ENCODE peak calls at places on chromosome 14, in six cellular contexts. One of them, this sample, is unnamed.

GRCh38 chr14:33280646-33281045 is 342.0 kb downstream of the NPAS3 start:
- DNase-seq in tibial artery: no peak
- DNase-seq in cardiac muscle cell: no peak
- DNase-seq in bronchial epithelial cell: peak
- DNase-seq in hepatocyte: no peak
- DNase-seq in osteoblast: no peak
- DNase-seq in this sample: peak

GRCh38 chr14:92688434-92689375 is 59.7 kb downstream of the LGMN start:
- DNase-seq in tibial artery: no peak
- DNase-seq in hepatocyte: no peak
- DNase-seq in cardiac muscle cell: no peak
- DNase-seq in osteoblast: no peak
- DNase-seq in bronchial epithelial cell: no peak
- DNase-seq in this sample: no peak

GRCh38 chr14:31162910-31163649 is 44.5 kb downstream of the HECTD1 start:
- DNase-seq in tibial artery: no peak
- DNase-seq in cardiac muscle cell: no peak
- DNase-seq in osteoblast: no peak
- DNase-seq in hepatocyte: no peak
- DNase-seq in bronchial epithelial cell: no peak
- DNase-seq in this sample: no peak

GRCh38 chr14:103128631-103129300 is 5.5 kb downstream of the TNFAIP2 start:
- DNase-seq in bronchial epithelial cell: peak
- DNase-seq in hepatocyte: no peak
- DNase-seq in tibial artery: no peak
- DNase-seq in cardiac muscle cell: no peak
- DNase-seq in osteoblast: peak
- DNase-seq in this sample: no peak

GRCh38 chr14:76877871-76878270 is 51.7 kb downstream of the LRRC74A start:
- DNase-seq in bronchial epithelial cell: no peak
- DNase-seq in tibial artery: no peak
- DNase-seq in cardiac muscle cell: no peak
- DNase-seq in osteoblast: no peak
- DNase-seq in hepatocyte: no peak
- DNase-seq in this sample: no peak

GRCh38 chr14:64293976-64294671 is at the start of gene ESR2:
- DNase-seq in osteoblast: no peak
- DNase-seq in cardiac muscle cell: peak
- DNase-seq in bronchial epithelial cell: peak
- DNase-seq in hepatocyte: peak
- DNase-seq in tibial artery: no peak
- DNase-seq in this sample: no peak

GRCh38 chr14:60188115-60188514 is 22.9 kb upstream of the DHRS7 start:
- DNase-seq in bronchial epithelial cell: no peak
- DNase-seq in cardiac muscle cell: no peak
- DNase-seq in tibial artery: no peak
- DNase-seq in hepatocyte: no peak
- DNase-seq in osteoblast: no peak
- DNase-seq in this sample: no peak

GRCh38 chr14:36973806-36974442 is 198.5 kb downstream of the SLC25A21 start:
- DNase-seq in bronchial epithelial cell: peak
- DNase-seq in cardiac muscle cell: no peak
- DNase-seq in osteoblast: peak
- DNase-seq in tibial artery: no peak
- DNase-seq in hepatocyte: no peak
- DNase-seq in this sample: no peak

GRCh38 chr14:75513911-75514672 is 8.2 kb upstream of the BATF start:
- DNase-seq in hepatocyte: no peak
- DNase-seq in tibial artery: no peak
- DNase-seq in osteoblast: no peak
- DNase-seq in bronchial epithelial cell: no peak
- DNase-seq in cardiac muscle cell: no peak
- DNase-seq in this sample: no peak

GRCh38 chr14:84404246-84404645 is 1125.7 kb upstream of the FLRT2 start:
- DNase-seq in hepatocyte: no peak
- DNase-seq in tibial artery: no peak
- DNase-seq in cardiac muscle cell: no peak
- DNase-seq in osteoblast: no peak
- DNase-seq in bronchial epithelial cell: no peak
- DNase-seq in this sample: no peak

GRCh38 chr14:89500303-89500702 is 83.3 kb upstream of the FOXN3 start:
- DNase-seq in tibial artery: no peak
- DNase-seq in hepatocyte: no peak
- DNase-seq in osteoblast: no peak
- DNase-seq in bronchial epithelial cell: no peak
- DNase-seq in cardiac muscle cell: no peak
- DNase-seq in this sample: no peak

GRCh38 chr14:93301821-93302447 is 30.9 kb downstream of the BTBD7 start:
- DNase-seq in cardiac muscle cell: peak
- DNase-seq in tibial artery: no peak
- DNase-seq in hepatocyte: peak
- DNase-seq in osteoblast: no peak
- DNase-seq in bronchial epithelial cell: no peak
- DNase-seq in this sample: peak

GRCh38 chr14:56328021-56328420 is 209.8 kb downstream of the PELI2 start:
- DNase-seq in bronchial epithelial cell: peak
- DNase-seq in hepatocyte: no peak
- DNase-seq in tibial artery: no peak
- DNase-seq in cardiac muscle cell: no peak
- DNase-seq in osteoblast: no peak
- DNase-seq in this sample: no peak

GRCh38 chr14:35534130-35534883 is at the start of gene INSM2:
- DNase-seq in hepatocyte: no peak
- DNase-seq in osteoblast: no peak
- DNase-seq in cardiac muscle cell: no peak
- DNase-seq in tibial artery: no peak
- DNase-seq in bronchial epithelial cell: peak
- DNase-seq in this sample: no peak

GRCh38 chr14:61285364-61285763 is 4.2 kb upstream of the TMEM30B start:
- DNase-seq in hepatocyte: no peak
- DNase-seq in osteoblast: no peak
- DNase-seq in cardiac muscle cell: no peak
- DNase-seq in tibial artery: no peak
- DNase-seq in bronchial epithelial cell: peak
- DNase-seq in this sample: no peak

GRCh38 chr14:98114122-98114895 is 1157.7 kb downstream of the BCL11B start:
- DNase-seq in cardiac muscle cell: no peak
- DNase-seq in bronchial epithelial cell: peak
- DNase-seq in hepatocyte: no peak
- DNase-seq in osteoblast: no peak
- DNase-seq in tibial artery: no peak
- DNase-seq in this sample: no peak

GRCh38 chr14:90742709-90743108 is 73.5 kb downstream of the TTC7B start:
- DNase-seq in bronchial epithelial cell: no peak
- DNase-seq in tibial artery: no peak
- DNase-seq in osteoblast: no peak
- DNase-seq in cardiac muscle cell: no peak
- DNase-seq in hepatocyte: no peak
- DNase-seq in this sample: no peak

GRCh38 chr14:61476105-61476736 is 154.8 kb downstream of the PRKCH start:
- DNase-seq in osteoblast: no peak
- DNase-seq in tibial artery: no peak
- DNase-seq in hepatocyte: no peak
- DNase-seq in bronchial epithelial cell: no peak
- DNase-seq in cardiac muscle cell: no peak
- DNase-seq in this sample: no peak

DNA sequence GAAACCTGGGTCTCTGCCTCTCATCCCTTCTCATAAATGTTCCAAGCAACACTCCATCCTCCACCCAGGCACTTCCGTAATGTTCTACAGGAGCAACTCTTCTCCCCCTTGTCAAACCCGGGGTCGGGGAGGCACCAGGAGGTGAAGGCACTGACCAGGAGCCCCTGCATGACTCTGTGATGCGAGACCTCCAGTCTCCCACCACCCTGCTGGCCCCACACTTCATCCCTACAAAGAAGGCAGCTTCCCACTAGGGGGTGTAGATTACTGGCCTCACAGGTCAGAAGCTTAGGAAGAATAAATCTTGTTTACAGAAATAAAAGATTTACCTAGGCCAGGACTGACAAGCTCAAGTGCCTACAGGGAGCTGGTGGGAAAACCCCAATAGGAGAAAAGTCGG is 47.2 kb downstream of the ERH start:
- DNase-seq in osteoblast: no peak
- DNase-seq in hepatocyte: no peak
- DNase-seq in tibial artery: no peak
- DNase-seq in bronchial epithelial cell: no peak
- DNase-seq in cardiac muscle cell: no peak
- DNase-seq in this sample: no peak
- TF ChIP-seq CTCF in osteoblast: no peak
- TF ChIP-seq CTCF in hepatocyte: no peak
- TF ChIP-seq CTCF in tibial artery: no peak
- TF ChIP-seq CTCF in bronchial epithelial cell: no peak
- TF ChIP-seq CTCF in cardiac muscle cell: no peak
- TF ChIP-seq CTCF in this sample: no peak

GRCh38 chr14:52032196-52032865 is 36.5 kb downstream of the NID2 start:
- DNase-seq in hepatocyte: no peak
- DNase-seq in osteoblast: no peak
- DNase-seq in tibial artery: no peak
- DNase-seq in bronchial epithelial cell: no peak
- DNase-seq in cardiac muscle cell: no peak
- DNase-seq in this sample: no peak
- H3K4me3 ChIP-seq in hepatocyte: no peak
- H3K4me3 ChIP-seq in osteoblast: peak
- H3K4me3 ChIP-seq in tibial artery: no peak
- H3K4me3 ChIP-seq in bronchial epithelial cell: no peak
- H3K4me3 ChIP-seq in cardiac muscle cell: no peak
- H3K4me3 ChIP-seq in this sample: no peak

GRCh38 chr14:54423991-54424390 is 17.2 kb downstream of the CNIH1 start:
- DNase-seq in cardiac muscle cell: no peak
- DNase-seq in tibial artery: no peak
- DNase-seq in bronchial epithelial cell: no peak
- DNase-seq in osteoblast: no peak
- DNase-seq in hepatocyte: no peak
- DNase-seq in this sample: no peak

GRCh38 chr14:54425537-54426274 is 15.5 kb downstream of the CNIH1 start:
- DNase-seq in cardiac muscle cell: no peak
- DNase-seq in osteoblast: no peak
- DNase-seq in bronchial epithelial cell: no peak
- DNase-seq in tibial artery: no peak
- DNase-seq in hepatocyte: no peak
- DNase-seq in this sample: no peak

GRCh38 chr14:54424479-54424901 is 16.7 kb downstream of the CNIH1 start:
- DNase-seq in bronchial epithelial cell: no peak
- DNase-seq in cardiac muscle cell: no peak
- DNase-seq in tibial artery: no peak
- DNase-seq in hepatocyte: no peak
- DNase-seq in osteoblast: no peak
- DNase-seq in this sample: no peak

GRCh38 chr14:54425068-54425467 is 16.1 kb downstream of the CNIH1 start:
- DNase-seq in tibial artery: no peak
- DNase-seq in cardiac muscle cell: no peak
- DNase-seq in bronchial epithelial cell: no peak
- DNase-seq in osteoblast: no peak
- DNase-seq in hepatocyte: no peak
- DNase-seq in this sample: no peak

GRCh38 chr14:54420478-54421116 is 20.6 kb downstream of the CNIH1 start:
- DNase-seq in cardiac muscle cell: peak
- DNase-seq in osteoblast: no peak
- DNase-seq in tibial artery: peak
- DNase-seq in hepatocyte: peak
- DNase-seq in bronchial epithelial cell: peak
- DNase-seq in this sample: no peak
- TF ChIP-seq CTCF in cardiac muscle cell: peak
- TF ChIP-seq CTCF in osteoblast: peak
- TF ChIP-seq CTCF in tibial artery: peak
- TF ChIP-seq CTCF in hepatocyte: peak
- TF ChIP-seq CTCF in bronchial epithelial cell: peak
- TF ChIP-seq CTCF in this sample: peak

GRCh38 chr14:105257464-105257863 is 9.1 kb downstream of the BTBD6 start:
- DNase-seq in bronchial epithelial cell: no peak
- DNase-seq in osteoblast: peak
- DNase-seq in tibial artery: no peak
- DNase-seq in cardiac muscle cell: no peak
- DNase-seq in hepatocyte: no peak
- DNase-seq in this sample: no peak

GRCh38 chr14:105258846-105259245 is 10.5 kb downstream of the BTBD6 start:
- DNase-seq in hepatocyte: no peak
- DNase-seq in bronchial epithelial cell: peak
- DNase-seq in tibial artery: no peak
- DNase-seq in osteoblast: peak
- DNase-seq in cardiac muscle cell: no peak
- DNase-seq in this sample: no peak

GRCh38 chr14:105253329-105253682 is 5.0 kb downstream of the BTBD6 start:
- DNase-seq in bronchial epithelial cell: no peak
- DNase-seq in hepatocyte: no peak
- DNase-seq in osteoblast: peak
- DNase-seq in tibial artery: no peak
- DNase-seq in cardiac muscle cell: no peak
- DNase-seq in this sample: no peak

GRCh38 chr14:105255021-105255507 is 6.7 kb downstream of the BTBD6 start:
- DNase-seq in tibial artery: no peak
- DNase-seq in osteoblast: peak
- DNase-seq in cardiac muscle cell: no peak
- DNase-seq in bronchial epithelial cell: no peak
- DNase-seq in hepatocyte: no peak
- DNase-seq in this sample: no peak

GRCh38 chr14:105256292-105256960 is 8.1 kb downstream of the BTBD6 start:
- DNase-seq in osteoblast: peak
- DNase-seq in tibial artery: no peak
- DNase-seq in bronchial epithelial cell: no peak
- DNase-seq in cardiac muscle cell: no peak
- DNase-seq in hepatocyte: no peak
- DNase-seq in this sample: no peak
- H3K4me3 ChIP-seq in osteoblast: no peak
- H3K4me3 ChIP-seq in tibial artery: no peak
- H3K4me3 ChIP-seq in bronchial epithelial cell: no peak
- H3K4me3 ChIP-seq in cardiac muscle cell: no peak
- H3K4me3 ChIP-seq in hepatocyte: no peak
- H3K4me3 ChIP-seq in this sample: no peak

DNA sequence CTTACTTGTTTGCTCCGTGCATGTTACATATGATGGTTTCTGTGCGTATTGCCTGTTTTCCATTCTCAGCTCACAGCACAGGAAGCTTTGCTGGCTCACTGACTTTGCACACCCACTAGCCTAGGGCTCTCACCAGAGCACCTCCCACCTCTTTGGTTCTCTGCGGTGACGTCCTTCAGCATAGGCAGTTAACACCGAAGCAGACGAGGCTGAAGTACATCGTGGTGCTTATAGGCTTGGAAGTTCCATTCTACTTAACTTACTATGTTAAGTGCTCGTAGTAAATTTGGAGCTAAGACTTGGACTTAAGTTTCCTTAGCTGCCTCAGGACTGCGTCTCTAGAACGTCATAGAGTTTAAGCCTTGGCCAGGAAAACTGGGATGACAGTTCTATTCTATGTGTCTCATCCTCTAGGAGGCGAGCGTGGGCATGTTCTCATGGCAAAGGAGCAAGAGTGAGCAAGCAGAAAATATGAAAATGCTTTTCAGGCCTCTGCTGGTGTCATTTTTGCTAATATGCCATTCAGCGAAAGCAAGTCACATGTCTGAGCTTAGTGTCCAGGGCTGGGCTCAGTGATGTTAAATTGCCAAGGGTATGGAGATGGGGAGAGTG is 57.4 kb downstream of the NRXN3 start:
- DNase-seq in osteoblast: no peak
- DNase-seq in bronchial epithelial cell: peak
- DNase-seq in tibial artery: no peak
- DNase-seq in cardiac muscle cell: no peak
- DNase-seq in hepatocyte: no peak
- DNase-seq in this sample: peak
- TF ChIP-seq CTCF in osteoblast: no peak
- TF ChIP-seq CTCF in bronchial epithelial cell: peak
- TF ChIP-seq CTCF in tibial artery: no peak
- TF ChIP-seq CTCF in cardiac muscle cell: no peak
- TF ChIP-seq CTCF in hepatocyte: no peak
- TF ChIP-seq CTCF in this sample: peak

This sample was measured in epithelial cell of proximal tubule.